ENCODE peak calls at places on chromosomes 2 and 18, in four cellular contexts. One of them, this sample, is unnamed.

GRCh38 chr2:205763708-205764501 is 81.6 kb downstream of the NRP2 start:
- DNase-seq in GM12878: no peak
- DNase-seq in K562: peak
- DNase-seq in WTC11: peak
- DNase-seq in this sample: peak

GRCh38 chr2:100812141-100812540 is 7.8 kb upstream of the NPAS2 start:
- DNase-seq in K562: no peak
- DNase-seq in WTC11: no peak
- DNase-seq in GM12878: no peak
- DNase-seq in this sample: no peak

GRCh38 chr2:158407031-158407430 is 49.5 kb downstream of the CCDC148 start:
- DNase-seq in WTC11: no peak
- DNase-seq in GM12878: no peak
- DNase-seq in K562: no peak
- DNase-seq in this sample: no peak

GRCh38 chr2:159297042-159297707 is 10.7 kb upstream of the WDSUB1 start:
- DNase-seq in WTC11: no peak
- DNase-seq in K562: peak
- DNase-seq in GM12878: no peak
- DNase-seq in this sample: no peak

GRCh38 chr18:44324361-44324760 is 356.3 kb upstream of the SETBP1 start:
- DNase-seq in K562: no peak
- DNase-seq in GM12878: no peak
- DNase-seq in WTC11: no peak
- DNase-seq in this sample: no peak

GRCh38 chr18:50518787-50519520 is 40.9 kb upstream of the MAPK4 start:
- DNase-seq in GM12878: no peak
- DNase-seq in K562: no peak
- DNase-seq in WTC11: no peak
- DNase-seq in this sample: no peak

GRCh38 chr18:7567487-7568425 is 640 bp downstream of the PTPRM start:
- DNase-seq in WTC11: peak
- DNase-seq in GM12878: no peak
- DNase-seq in K562: no peak
- DNase-seq in this sample: peak

GRCh38 chr2:113858764-113859163 is 31.1 kb upstream of the ACTR3 start:
- DNase-seq in K562: peak
- DNase-seq in WTC11: no peak
- DNase-seq in GM12878: no peak
- DNase-seq in this sample: no peak

DNA sequence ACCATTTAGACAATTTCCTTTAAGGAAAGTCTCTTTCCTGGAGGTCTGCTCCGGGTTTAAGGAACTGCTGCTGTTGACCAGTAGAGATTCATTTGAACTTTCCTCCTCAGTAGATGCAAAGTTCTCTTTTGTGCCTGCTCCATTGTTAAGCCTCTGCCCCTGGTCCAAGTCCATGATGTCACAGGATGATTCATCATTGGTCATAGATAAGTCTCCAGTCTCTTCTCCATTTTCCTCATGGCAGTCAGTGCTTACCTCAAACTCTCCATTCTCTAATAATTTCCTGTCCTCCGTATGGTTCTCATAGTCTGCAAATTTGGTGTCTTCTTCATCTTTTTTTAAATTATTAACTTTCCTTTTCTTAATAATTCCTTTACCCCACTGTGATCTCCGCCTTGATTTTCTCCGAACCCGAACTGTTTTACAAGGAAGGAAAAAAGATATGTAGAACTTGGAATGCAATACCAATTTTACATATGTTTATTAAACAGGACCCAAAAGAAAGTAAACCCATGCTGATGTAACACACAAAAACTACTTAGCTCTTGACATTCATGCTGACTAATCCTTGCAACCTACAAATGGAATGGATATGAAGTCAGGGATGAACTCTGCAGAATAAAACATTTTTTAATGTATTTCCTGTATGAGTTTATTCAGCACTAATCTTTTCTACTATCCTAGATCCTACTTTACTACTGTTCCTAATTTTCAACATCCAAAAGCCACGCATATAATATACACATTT is 169.1 kb downstream of the ATAD2B start:
- DNase-seq in GM12878: no peak
- DNase-seq in K562: peak
- DNase-seq in WTC11: no peak
- DNase-seq in this sample: no peak
- TF ChIP-seq USF1 in GM12878: no peak
- TF ChIP-seq USF1 in K562: no peak
- TF ChIP-seq USF1 in WTC11: no peak
- TF ChIP-seq USF1 in this sample: peak

GRCh38 chr2:107693604-107694003 is 133.1 kb upstream of the RGPD4 start:
- DNase-seq in WTC11: no peak
- DNase-seq in K562: no peak
- DNase-seq in GM12878: no peak
- DNase-seq in this sample: no peak

GRCh38 chr2:107698861-107699260 is 127.8 kb upstream of the RGPD4 start:
- DNase-seq in GM12878: no peak
- DNase-seq in WTC11: no peak
- DNase-seq in K562: no peak
- DNase-seq in this sample: no peak

DNA sequence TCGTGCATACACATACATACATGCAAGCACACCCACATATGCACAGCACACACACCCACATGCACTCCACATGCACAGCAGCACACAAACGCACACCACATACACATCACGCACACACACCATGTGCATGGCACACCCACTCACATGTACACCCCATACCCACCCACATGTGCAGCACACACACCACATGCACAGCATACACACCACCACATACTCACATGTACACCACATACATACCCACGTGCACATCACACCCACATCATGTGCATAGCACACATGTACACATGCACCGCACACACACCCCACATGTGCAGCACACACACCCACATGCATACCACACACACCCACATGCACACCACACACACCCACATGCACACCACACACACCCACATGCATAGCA is 132.0 kb upstream of the RGPD4 start:
- DNase-seq in K562: no peak
- DNase-seq in GM12878: no peak
- DNase-seq in WTC11: no peak
- DNase-seq in this sample: no peak
- TF ChIP-seq USF1 in K562: no peak
- TF ChIP-seq USF1 in GM12878: no peak
- TF ChIP-seq USF1 in WTC11: no peak
- TF ChIP-seq USF1 in this sample: no peak

GRCh38 chr2:12824771-12825363 is 108.1 kb downstream of the TRIB2 start:
- DNase-seq in K562: no peak
- DNase-seq in WTC11: no peak
- DNase-seq in GM12878: no peak
- DNase-seq in this sample: no peak
- TF ChIP-seq USF1 in K562: no peak
- TF ChIP-seq USF1 in WTC11: no peak
- TF ChIP-seq USF1 in GM12878: no peak
- TF ChIP-seq USF1 in this sample: no peak

GRCh38 chr2:221844187-221844586 is 272.1 kb upstream of the EPHA4 start:
- DNase-seq in GM12878: peak
- DNase-seq in WTC11: no peak
- DNase-seq in K562: no peak
- DNase-seq in this sample: no peak
- TF ChIP-seq USF1 in GM12878: no peak
- TF ChIP-seq USF1 in WTC11: no peak
- TF ChIP-seq USF1 in K562: no peak
- TF ChIP-seq USF1 in this sample: no peak

DNA sequence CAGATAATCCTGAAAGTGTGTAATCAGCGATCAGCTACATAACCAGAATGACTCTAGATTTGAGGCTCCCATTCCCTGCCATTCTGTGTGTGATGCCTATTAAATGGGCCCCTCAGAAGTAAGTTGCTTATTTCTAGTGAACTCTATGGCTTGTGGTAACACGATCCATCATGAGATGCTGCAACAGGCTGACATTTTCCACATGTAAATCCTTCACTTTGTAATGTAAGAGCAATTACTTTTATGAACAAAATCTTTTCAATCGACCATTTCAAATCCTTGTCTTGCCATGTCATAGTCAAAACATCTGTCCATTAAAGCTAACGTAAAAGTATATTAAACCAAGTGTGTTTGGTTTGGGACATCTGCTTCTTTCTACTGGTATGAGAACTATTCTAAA is 175.9 kb upstream of the ETAA1 start:
- DNase-seq in K562: no peak
- DNase-seq in GM12878: no peak
- DNase-seq in WTC11: no peak
- DNase-seq in this sample: no peak
- TF ChIP-seq USF1 in K562: no peak
- TF ChIP-seq USF1 in GM12878: no peak
- TF ChIP-seq USF1 in WTC11: no peak
- TF ChIP-seq USF1 in this sample: no peak

GRCh38 chr2:212416126-212416525 is 122.5 kb downstream of the ERBB4 start:
- DNase-seq in WTC11: no peak
- DNase-seq in GM12878: no peak
- DNase-seq in K562: no peak
- DNase-seq in this sample: no peak
- TF ChIP-seq USF1 in WTC11: no peak
- TF ChIP-seq USF1 in GM12878: no peak
- TF ChIP-seq USF1 in K562: no peak
- TF ChIP-seq USF1 in this sample: no peak

DNA sequence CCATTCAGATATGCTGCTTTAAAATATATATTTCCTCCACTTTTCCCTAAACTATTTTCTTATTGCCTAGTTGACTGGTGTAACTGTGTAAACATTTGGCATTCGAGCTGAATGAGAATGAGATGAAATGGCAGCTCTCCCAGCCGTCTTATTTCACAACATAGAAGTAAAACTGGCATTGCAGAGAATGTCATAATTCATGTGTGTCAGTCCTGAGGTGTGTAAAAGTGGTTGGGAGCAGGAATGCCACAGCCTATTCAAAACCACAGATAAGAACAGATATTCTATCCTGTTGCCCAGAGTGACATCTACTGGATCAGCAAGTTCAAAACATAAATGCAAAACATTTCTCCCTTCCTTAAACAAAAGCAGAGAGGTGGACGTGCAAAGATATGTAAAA is 565.5 kb upstream of the CHAC2 start:
- DNase-seq in GM12878: no peak
- DNase-seq in WTC11: no peak
- DNase-seq in K562: no peak
- DNase-seq in this sample: no peak
- TF ChIP-seq USF1 in GM12878: no peak
- TF ChIP-seq USF1 in WTC11: no peak
- TF ChIP-seq USF1 in K562: no peak
- TF ChIP-seq USF1 in this sample: no peak

GRCh38 chr2:220198911-220199310 is 571.5 kb downstream of the SLC4A3 start:
- DNase-seq in WTC11: no peak
- DNase-seq in K562: no peak
- DNase-seq in GM12878: no peak
- DNase-seq in this sample: no peak

GRCh38 chr2:220202066-220202465 is 574.6 kb downstream of the SLC4A3 start:
- DNase-seq in K562: no peak
- DNase-seq in GM12878: no peak
- DNase-seq in WTC11: no peak
- DNase-seq in this sample: no peak
- TF ChIP-seq USF1 in K562: no peak
- TF ChIP-seq USF1 in GM12878: no peak
- TF ChIP-seq USF1 in WTC11: no peak
- TF ChIP-seq USF1 in this sample: no peak

GRCh38 chr2:212361174-212361756 is 177.3 kb downstream of the ERBB4 start:
- DNase-seq in GM12878: no peak
- DNase-seq in WTC11: no peak
- DNase-seq in K562: no peak
- DNase-seq in this sample: no peak
- TF ChIP-seq USF1 in GM12878: no peak
- TF ChIP-seq USF1 in WTC11: no peak
- TF ChIP-seq USF1 in K562: no peak
- TF ChIP-seq USF1 in this sample: no peak

GRCh38 chr2:8403871-8404270 is 278.0 kb upstream of the ID2 start:
- DNase-seq in WTC11: no peak
- DNase-seq in GM12878: no peak
- DNase-seq in K562: no peak
- DNase-seq in this sample: no peak
- TF ChIP-seq USF1 in WTC11: no peak
- TF ChIP-seq USF1 in GM12878: no peak
- TF ChIP-seq USF1 in K562: no peak
- TF ChIP-seq USF1 in this sample: no peak